ENCODE peak calls at places on chromosomes 2 and 18, in four cellular contexts. M, H, P and R are unnamed samples.

GRCh38 chr2:113133696-113134558 is 6.5 kb downstream of the IL1RN start:
- DNase-seq in P (no peak), M (no peak), H (no peak), R (no peak)

GRCh38 chr2:118980573-118980972 is 38.6 kb downstream of the MARCO start:
- DNase-seq in M (no peak), P (no peak), H (no peak), R (no peak)

GRCh38 chr2:33673937-33674336 is 74.8 kb upstream of the FAM98A start:
- DNase-seq in H (peak; percentile 31), P (no peak), M (no peak), R (peak; percentile 11)

GRCh38 chr2:228180126-228181097 is 1.1 kb downstream of the SPHKAP start:
- DNase-seq in H (no peak), P (no peak), M (no peak), R (peak; percentile 22)

GRCh38 chr2:23692263-23692662 is 234.7 kb downstream of the ATAD2B start:
- DNase-seq in H (no peak), M (no peak), P (peak; percentile 37), R (no peak)

GRCh38 chr2:167651406-167652151 is 595.8 kb downstream of the STK39 start:
- DNase-seq in P (no peak), M (no peak), H (no peak), R (no peak)

GRCh38 chr2:39723497-39723896 is 55.6 kb downstream of the THUMPD2 start:
- DNase-seq in P (no peak), M (no peak), H (no peak), R (no peak)

GRCh38 chr2:26011990-26012856 is 21.7 kb upstream of the RAB10 start:
- DNase-seq in M (peak; percentile 87), H (peak; percentile 36), P (peak; percentile 66), R (no peak)

GRCh38 chr2:44543773-44544725 is 182.3 kb downstream of the CAMKMT start:
- DNase-seq in P (no peak), H (no peak), M (no peak), R (no peak)

GRCh38 chr2:54589340-54590215 is 133.5 kb downstream of the SPTBN1 start:
- DNase-seq in P (no peak), H (no peak), M (no peak), R (peak; percentile 32)

GRCh38 chr18:46497129-46497528 is 159.9 kb downstream of the LOXHD1 start:
- DNase-seq in P (peak; percentile 2), M (no peak), H (peak; percentile 16), R (no peak)

GRCh38 chr2:20633001-20633400 is 17.9 kb downstream of the HS1BP3 start:
- DNase-seq in P (no peak), H (no peak), M (no peak), R (no peak)

GRCh38 chr2:63378589-63378988 is 209.7 kb downstream of the WDPCP start:
- DNase-seq in H (no peak), M (no peak), P (no peak), R (no peak)

GRCh38 chr18:57819671-57820460 is 16.8 kb upstream of the ATP8B1 start:
- DNase-seq in P (no peak), M (peak; percentile 49), H (peak; percentile 86), R (no peak)

GRCh38 chr2:38554973-38555595 is 47.6 kb downstream of the HNRNPLL start:
- DNase-seq in H (peak; percentile 36), P (no peak), M (no peak), R (no peak)

GRCh38 chr2:110657721-110658305 is 20.1 kb downstream of the BUB1 start:
- DNase-seq in H (no peak), P (no peak), M (no peak), R (no peak)

GRCh38 chr2:223697316-223697875 is 95.2 kb upstream of the SCG2 start:
- DNase-seq in M (no peak), P (no peak), H (no peak), R (no peak)

GRCh38 chr2:134429886-134430285 is 176.0 kb downstream of the MGAT5 start:
- DNase-seq in P (no peak), M (no peak), H (no peak), R (no peak)

GRCh38 chr18:12374398-12374797 is 2.6 kb downstream of the AFG3L2 start:
- DNase-seq in M (no peak), H (no peak), P (no peak), R (no peak)

GRCh38 chr2:221397179-221397578 is 174.9 kb downstream of the EPHA4 start:
- DNase-seq in P (no peak), M (no peak), H (no peak), R (no peak)

GRCh38 chr2:216849987-216850386 is 9.9 kb downstream of the TNP1 start:
- DNase-seq in P (peak; percentile 75), M (peak; percentile 20), H (peak; percentile 13), R (no peak)

GRCh38 chr2:29014331-29014730 is 33.2 kb downstream of the TOGARAM2 start:
- DNase-seq in H (no peak), P (no peak), M (no peak), R (no peak)

GRCh38 chr18:73235921-73236320 is 368.1 kb upstream of the NETO1 start:
- DNase-seq in M (no peak), P (no peak), H (peak; percentile 17), R (no peak)

GRCh38 chr18:21991081-21991534 is 178.3 kb upstream of the GATA6 start:
- DNase-seq in M (no peak), P (no peak), H (no peak), R (no peak)

GRCh38 chr2:136874258-136874657 is 108.9 kb downstream of the THSD7B start:
- DNase-seq in M (no peak), P (no peak), H (peak; percentile 2), R (peak; percentile 3)
- TF ChIP-seq CTCF in M (no peak), P (no peak), H (peak; percentile 31), R (no peak)

GRCh38 chr18:75612491-75612890 is 185.0 kb upstream of the SMIM21 start:
- DNase-seq in P (no peak), M (no peak), H (no peak), R (no peak)

GRCh38 chr18:75607701-75608100 is 180.2 kb upstream of the SMIM21 start:
- DNase-seq in M (no peak), H (no peak), P (no peak), R (no peak)
- TF ChIP-seq CTCF in M (no peak), H (no peak), P (no peak), R (no peak)

DNA sequence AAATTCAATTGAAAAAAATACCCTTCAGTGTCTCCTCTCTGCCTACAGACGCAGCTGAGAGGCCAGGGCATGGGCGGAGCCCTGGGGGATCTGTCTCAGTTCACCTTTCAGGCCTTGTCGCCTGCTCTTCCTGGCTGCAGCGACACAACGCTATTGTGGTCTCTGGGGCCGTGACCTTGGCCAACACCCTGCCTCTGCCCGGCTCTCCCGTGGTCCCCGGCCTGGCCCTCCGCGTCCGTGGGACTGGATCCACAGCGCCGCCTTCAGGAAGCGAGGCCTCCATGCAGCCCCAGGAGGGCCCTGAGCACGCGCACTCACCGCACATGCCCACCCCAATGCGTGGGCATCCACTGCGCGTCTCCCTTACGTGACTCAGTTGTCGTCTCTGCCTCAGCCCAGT is 81.1 kb downstream of the MRPS9 start:
- DNase-seq in H (no peak), M (no peak), P (no peak), R (no peak)
- TF ChIP-seq CTCF in H (peak; percentile 23), M (no peak), P (no peak), R (no peak)

GRCh38 chr2:231710751-231711676 is 2.7 kb downstream of the PTMA start:
- DNase-seq in P (peak; percentile 80), M (peak; percentile 20), H (no peak), R (no peak)
- TF ChIP-seq CTCF in P (peak; percentile 25), M (no peak), H (peak; percentile 6), R (no peak)

GRCh38 chr2:239822146-239822945 is 202.8 kb downstream of the NDUFA10 start:
- DNase-seq in M (no peak), P (peak; percentile 57), H (no peak), R (no peak)

GRCh38 chr2:239826376-239826775 is 198.8 kb downstream of the NDUFA10 start:
- DNase-seq in M (no peak), H (no peak), P (no peak), R (no peak)

GRCh38 chr2:239825705-239825979 is 199.5 kb downstream of the NDUFA10 start:
- DNase-seq in H (no peak), P (peak; percentile 25), M (no peak), R (no peak)

GRCh38 chr2:239824866-239825704 is 200.1 kb downstream of the NDUFA10 start:
- DNase-seq in P (peak; percentile 45), H (no peak), M (no peak), R (no peak)

GRCh38 chr2:239824051-239824694 is 201.0 kb downstream of the NDUFA10 start:
- DNase-seq in H (peak; percentile 17), P (peak; percentile 36), M (peak; percentile 37), R (no peak)
- TF ChIP-seq CTCF in H (no peak), P (no peak), M (no peak), R (no peak)

GRCh38 chr2:13135856-13136255 is 419.1 kb downstream of the TRIB2 start:
- DNase-seq in P (no peak), M (no peak), H (no peak), R (no peak)
- TF ChIP-seq CTCF in P (no peak), M (no peak), H (no peak), R (no peak)